ENCODE peak calls at places on chromosomes 11 and 22, in four cellular contexts. X is HepG2, Q is K562, R is GM12878. A is an unnamed sample.

GRCh38 chr11:120304526-120304925 is 20.6 kb upstream of the TLCD5 start:
- DNase-seq in X (no peak), Q (no peak), R (no peak), A (no peak)

GRCh38 chr11:66359662-66360087 is 11.9 kb downstream of the SLC29A2 start:
- DNase-seq in X (no peak), Q (peak; percentile 57), R (no peak), A (no peak)

GRCh38 chr22:36419177-36419911 is 31.6 kb upstream of the MYH9 start:
- DNase-seq in X (peak; percentile 100), Q (peak; percentile 80), R (no peak), A (no peak)

GRCh38 chr22:37244114-37244921 is at the start of gene RAC2:
- DNase-seq in X (no peak), Q (peak; percentile 91), R (no peak), A (no peak)

GRCh38 chr11:114399490-114399889 is 821 bp downstream of the C11orf71 start:
- DNase-seq in X (peak; percentile 8), Q (peak; percentile 38), R (peak; percentile 7), A (no peak)

GRCh38 chr11:40161855-40162410 is 1297.5 kb downstream of the LRRC4C start:
- DNase-seq in X (no peak), Q (no peak), R (no peak), A (no peak)

GRCh38 chr11:102385053-102385976 is 38.3 kb downstream of the BIRC2 start:
- DNase-seq in X (no peak), Q (peak; percentile 48), R (no peak), A (no peak)

GRCh38 chr11:67699521-67699920 is 25.1 kb upstream of the ALDH3B2 start:
- DNase-seq in X (no peak), Q (no peak), R (no peak), A (no peak)

GRCh38 chr11:122751298-122752070 is 86.8 kb upstream of the CRTAM start:
- DNase-seq in X (no peak), Q (no peak), R (no peak), A (no peak)

GRCh38 chr11:99592241-99592640 is 571.5 kb downstream of the CNTN5 start:
- DNase-seq in X (no peak), Q (no peak), R (no peak), A (no peak)

GRCh38 chr11:92057849-92058442 is 166.7 kb upstream of the FAT3 start:
- DNase-seq in X (no peak), Q (no peak), R (no peak), A (no peak)

GRCh38 chr11:8959546-8960166 is 4.6 kb downstream of the TMEM9B start:
- DNase-seq in X (peak; percentile 71), Q (peak; percentile 81), R (peak; percentile 65), A (peak; percentile 63)

GRCh38 chr11:33634291-33634834 is 66.3 kb downstream of the C11orf91 start:
- DNase-seq in X (no peak), Q (no peak), R (no peak), A (no peak)

GRCh38 chr11:134939905-134940304 is 527.9 kb upstream of the B3GAT1 start:
- DNase-seq in X (peak; percentile 43), Q (peak; percentile 24), R (no peak), A (no peak)

GRCh38 chr22:19656541-19657251 is 57.6 kb upstream of the SEPTIN5 start:
- DNase-seq in X (no peak), Q (no peak), R (no peak), A (no peak)

GRCh38 chr11:122248130-122248529 is 132.1 kb upstream of the BLID start:
- DNase-seq in X (no peak), Q (no peak), R (no peak), A (no peak)

GRCh38 chr11:71249301-71249700 is 3.1 kb downstream of the SHANK2 start:
- DNase-seq in X (no peak), Q (no peak), R (no peak), A (no peak)

GRCh38 chr11:108870373-108871020 is 205.6 kb downstream of the DDX10 start:
- DNase-seq in X (peak; percentile 15), Q (no peak), R (no peak), A (no peak)

GRCh38 chr11:91608662-91609061 is 616.0 kb upstream of the FAT3 start:
- DNase-seq in X (no peak), Q (no peak), R (no peak), A (no peak)

GRCh38 chr11:119339581-119340334 is 925 bp downstream of the C1QTNF5 start:
- DNase-seq in X (peak; percentile 28), Q (peak; percentile 85), R (no peak), A (peak; percentile 54)

GRCh38 chr11:112248216-112248615 is 12.4 kb downstream of the PLET1 start:
- DNase-seq in X (no peak), Q (no peak), R (no peak), A (no peak)

GRCh38 chr11:86743223-86744118 is 56.9 kb upstream of the PRSS23 start:
- DNase-seq in X (peak; percentile 57), Q (peak; percentile 89), R (no peak), A (peak; percentile 25)

GRCh38 chr22:24214467-24215285 is 30.2 kb downstream of the GGT5 start:
- DNase-seq in X (no peak), Q (no peak), R (no peak), A (no peak)

GRCh38 chr11:55732936-55733335 is 40.3 kb upstream of the OR5D13 start:
- DNase-seq in X (no peak), Q (no peak), R (no peak), A (no peak)

DNA sequence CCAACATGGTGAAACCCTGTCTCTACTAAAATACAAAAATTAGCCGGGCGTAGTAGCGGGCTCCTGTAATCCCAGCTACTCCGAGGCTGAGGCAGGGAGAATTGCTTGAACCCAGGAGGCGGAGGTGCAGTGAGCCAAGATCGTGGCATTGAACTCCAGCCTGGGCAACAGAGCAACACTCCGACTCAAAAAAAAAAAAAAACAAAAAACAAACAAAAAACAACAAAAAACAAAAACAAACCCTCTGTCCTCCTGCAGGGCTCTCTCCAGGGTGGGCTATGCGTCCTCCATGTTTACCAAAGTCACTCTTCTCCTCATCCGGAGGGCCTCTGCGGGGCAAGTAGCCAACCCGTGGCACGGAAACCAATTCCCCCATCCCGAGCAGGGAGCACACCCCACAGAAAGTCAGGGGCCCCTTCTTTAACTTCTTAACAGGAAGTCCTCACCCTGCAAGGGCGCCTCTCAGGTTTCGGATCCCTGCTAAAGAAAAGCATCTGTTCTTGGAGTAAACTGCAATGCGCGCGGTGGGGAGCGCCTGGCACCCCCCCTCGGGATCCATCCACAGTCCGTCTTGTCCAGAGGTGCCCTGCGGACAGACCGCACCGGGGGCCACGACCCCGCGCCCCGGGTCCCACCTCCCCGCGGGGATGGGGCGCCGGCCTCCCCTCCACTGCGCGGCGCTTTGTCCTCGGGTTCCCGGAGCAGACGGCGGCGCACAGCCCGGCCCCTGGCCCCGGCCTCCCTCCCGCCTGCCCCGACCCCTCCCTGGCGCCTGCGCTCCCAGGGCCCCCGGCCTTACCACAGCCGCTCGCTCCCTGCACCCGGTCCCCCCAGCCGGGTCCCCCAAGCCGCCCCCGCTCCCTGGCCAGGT is 712 bp downstream of the CERK start:
- DNase-seq in X (no peak), Q (peak; percentile 34), R (no peak), A (peak; percentile 57)
- TF ChIP-seq TARDBP in X (no peak), Q (no peak), R (no peak), A (no peak)

GRCh38 chr11:65261591-65262380 is at the start of gene POLA2:
- DNase-seq in X (peak; percentile 90), Q (peak; percentile 98), R (peak; percentile 92), A (peak; percentile 100)
- TF ChIP-seq TARDBP in X (no peak), Q (no peak), R (no peak), A (no peak)

DNA sequence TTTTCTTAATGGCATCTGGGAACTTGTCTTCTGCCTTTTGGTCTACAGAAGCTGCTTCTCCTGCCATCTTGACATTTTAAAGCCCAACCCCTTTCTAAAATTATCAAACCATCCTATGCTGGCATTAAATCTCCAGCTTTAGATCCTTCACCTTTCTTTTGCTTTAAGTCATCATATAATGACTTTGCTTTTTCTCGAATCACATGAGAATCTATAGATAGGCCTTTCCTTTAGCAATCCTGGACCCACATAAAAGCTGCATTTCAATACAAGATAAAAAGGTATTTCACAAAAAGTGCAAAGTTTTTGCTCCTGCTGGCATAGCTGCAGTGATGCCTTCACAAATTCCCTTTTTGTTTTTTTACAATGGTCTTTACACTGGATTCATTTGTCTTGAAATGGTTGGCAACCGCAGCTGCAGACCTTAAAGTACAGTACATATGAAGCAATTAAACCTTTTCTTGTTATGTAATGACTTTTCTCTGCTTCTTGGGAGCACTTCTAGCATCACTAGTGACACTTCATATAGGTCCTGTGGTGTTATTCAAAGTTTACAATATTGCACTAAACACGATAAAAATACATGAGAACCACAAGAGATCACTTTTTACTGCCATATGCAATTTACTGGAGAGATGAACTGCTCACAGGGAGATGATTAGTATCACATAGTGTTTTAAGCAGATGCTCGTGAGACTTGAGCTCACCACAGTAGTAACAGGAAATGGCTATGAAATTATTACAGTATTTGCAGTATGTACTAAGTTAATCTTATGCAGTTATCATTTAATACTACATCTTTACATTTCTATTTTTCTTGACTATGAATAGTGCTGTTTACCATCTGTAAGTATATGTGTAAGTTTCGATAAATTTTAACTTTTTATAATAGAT is 41.6 kb downstream of the ACER3 start:
- DNase-seq in X (no peak), Q (no peak), R (no peak), A (no peak)
- TF ChIP-seq TARDBP in X (no peak), Q (no peak), R (no peak), A (no peak)

DNA sequence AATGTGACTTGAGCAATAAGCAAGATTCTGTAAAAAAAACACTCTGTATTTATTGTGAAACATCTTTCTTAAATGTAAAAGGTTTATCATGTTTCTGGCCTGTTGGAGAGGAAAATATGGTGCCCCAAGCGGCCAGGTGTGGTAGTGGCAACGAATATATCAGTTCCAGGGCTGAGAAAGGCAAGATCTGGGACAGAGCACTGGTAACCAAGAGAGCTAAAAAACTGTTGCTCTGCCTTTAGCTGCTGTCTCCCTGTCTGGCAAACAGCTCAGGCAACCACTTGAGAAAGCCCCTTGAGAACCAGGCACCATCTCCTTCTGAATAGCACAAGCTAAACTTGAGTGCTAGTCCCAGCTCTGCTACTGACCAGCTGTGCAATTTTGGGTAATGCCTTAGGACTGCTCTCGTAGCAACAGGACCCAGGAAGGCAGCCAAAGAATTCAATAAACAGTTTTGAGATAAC is 129.9 kb downstream of the KCNC1 start:
- DNase-seq in X (no peak), Q (peak; percentile 34), R (no peak), A (peak; percentile 39)
- TF ChIP-seq TARDBP in X (no peak), Q (no peak), R (no peak), A (no peak)

DNA sequence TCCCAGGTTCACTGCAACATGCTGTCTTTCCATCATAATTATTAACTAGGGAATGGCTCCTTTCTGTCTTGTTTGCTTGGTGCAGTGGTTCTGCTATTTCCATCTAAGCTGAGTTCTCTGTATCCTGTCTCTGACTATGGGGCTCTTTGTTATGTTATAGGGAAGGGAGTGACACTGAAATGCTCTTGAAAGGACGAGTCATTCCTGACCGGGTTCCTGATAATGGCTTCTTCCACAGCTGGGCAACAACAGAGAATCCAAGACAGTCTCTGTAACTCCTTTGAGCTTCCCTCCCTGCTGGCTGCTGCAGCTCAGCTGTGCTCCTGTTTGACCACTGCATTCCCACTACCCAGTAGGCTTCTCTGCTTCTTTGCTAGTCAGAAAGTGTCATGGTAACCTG is 24.1 kb downstream of the OR2AT4 start:
- DNase-seq in X (peak; percentile 53), Q (peak; percentile 30), R (no peak), A (no peak)
- TF ChIP-seq TARDBP in X (no peak), Q (no peak), R (no peak), A (no peak)

GRCh38 chr11:10770626-10771254 is 19.7 kb downstream of the CTR9 start:
- DNase-seq in X (peak; percentile 33), Q (peak; percentile 61), R (no peak), A (peak; percentile 57)
- TF ChIP-seq TARDBP in X (no peak), Q (no peak), R (no peak), A (no peak)